ENCODE peak calls at places on chromosomes 7 and 10, in ten cellular contexts. A is fibroblast of mammary gland, I is foreskin fibroblast, H is endothelial cell, D is fibroblast of pulmonary artery, G is lower leg skin, O is IMR-90, J is progenitor cell of endocrine pancreas, B is prostate gland, Y is GM13977. X is an unnamed sample.

GRCh38 chr10:102615361-102615760 is 28.9 kb upstream of the TRIM8 start:
- DNase-seq in A (no peak), Y (no peak), H (peak; percentile 57), O (no peak), G (no peak), I (no peak), B (no peak), D (no peak), J (no peak), X (no peak)

GRCh38 chr7:77209479-77210139 is 10.0 kb upstream of the FGL2 start:
- DNase-seq in O (no peak), D (no peak), Y (no peak), H (no peak), J (no peak), G (no peak), A (no peak), I (no peak), B (no peak), X (no peak)

GRCh38 chr7:32256376-32256775 is 186.2 kb upstream of the PDE1C start:
- DNase-seq in B (no peak), D (no peak), I (no peak), J (no peak), Y (no peak), G (no peak), A (no peak), O (no peak), H (no peak), X (no peak)

GRCh38 chr7:69695998-69696657 is 97.9 kb downstream of the AUTS2 start:
- DNase-seq in B (no peak), H (no peak), D (no peak), I (no peak), J (no peak), Y (peak; percentile 54), O (no peak), A (no peak), G (no peak), X (no peak)

GRCh38 chr10:33661580-33662269 is 327.3 kb upstream of the NRP1 start:
- DNase-seq in J (no peak), B (peak; percentile 58), I (peak; percentile 96), D (peak; percentile 97), A (peak; percentile 60), O (no peak), H (peak; percentile 33), Y (no peak), G (peak; percentile 92), X (no peak)

GRCh38 chr10:21813944-21814343 is 189.6 kb downstream of the DNAJC1 start:
- DNase-seq in H (no peak), D (no peak), J (no peak), I (no peak), G (no peak), Y (no peak), O (no peak), B (no peak), A (no peak), X (no peak)

GRCh38 chr7:116740758-116741462 is 68.9 kb downstream of the MET start:
- DNase-seq in G (no peak), Y (no peak), D (no peak), O (no peak), A (peak; percentile 25), I (peak; percentile 18), J (no peak), H (no peak), B (no peak), X (no peak)

GRCh38 chr7:8176370-8177081 is 85.4 kb downstream of the ICA1 start:
- DNase-seq in O (no peak), G (no peak), I (no peak), A (no peak), H (no peak), D (no peak), Y (peak; percentile 38), B (no peak), J (no peak), X (peak; percentile 21)

GRCh38 chr7:131381069-131381838 is 53.6 kb downstream of the MKLN1 start:
- DNase-seq in J (no peak), I (peak; percentile 77), G (no peak), O (peak; percentile 78), D (peak; percentile 44), A (peak; percentile 79), B (no peak), Y (no peak), H (no peak), X (no peak)

GRCh38 chr10:21534611-21535493 is 820 bp downstream of the MLLT10 start:
- DNase-seq in O (peak; percentile 45), G (peak; percentile 94), D (peak; percentile 55), J (peak; percentile 34), A (peak; percentile 52), I (peak; percentile 66), H (peak; percentile 42), Y (peak; percentile 72), B (peak; percentile 54), X (peak; percentile 49)

GRCh38 chr7:100887955-100888481 is 1.5 kb downstream of the UFSP1 start:
- DNase-seq in G (no peak), H (no peak), I (peak; percentile 10), Y (peak; percentile 24), J (no peak), O (no peak), A (no peak), D (no peak), B (no peak), X (no peak)

GRCh38 chr7:76217942-76218566 is 16.4 kb downstream of the SRRM3 start:
- DNase-seq in H (no peak), I (no peak), Y (no peak), O (no peak), J (no peak), D (no peak), G (no peak), B (no peak), A (no peak), X (no peak)

GRCh38 chr7:7566651-7567611 is at the start of gene MIOS:
- DNase-seq in H (peak; percentile 86), G (peak; percentile 96), Y (peak; percentile 97), J (peak; percentile 91), D (peak; percentile 77), I (peak; percentile 92), O (peak; percentile 67), A (peak; percentile 79), B (peak; percentile 82), X (peak; percentile 85)

GRCh38 chr7:120986665-120987064 is 1.8 kb upstream of the CPED1 start:
- DNase-seq in J (no peak), G (no peak), I (no peak), Y (no peak), H (no peak), D (no peak), O (no peak), B (no peak), A (no peak), X (no peak)

GRCh38 chr10:120841522-120842189 is 9.5 kb upstream of the WDR11 start:
- DNase-seq in B (no peak), H (no peak), J (no peak), A (no peak), I (no peak), G (no peak), O (no peak), D (peak; percentile 23), Y (no peak), X (no peak)

GRCh38 chr7:151431281-151431767 is 8.6 kb downstream of the CRYGN start:
- DNase-seq in O (no peak), J (no peak), H (no peak), Y (no peak), I (no peak), A (no peak), D (no peak), B (no peak), G (no peak), X (no peak)

GRCh38 chr10:100742067-100742771 is 3.2 kb upstream of the PAX2 start:
- DNase-seq in H (no peak), B (no peak), Y (peak; percentile 38), D (no peak), J (no peak), G (no peak), A (no peak), O (no peak), I (no peak), X (no peak)

GRCh38 chr10:24292304-24293291 is 83.7 kb downstream of the KIAA1217 start:
- DNase-seq in O (no peak), H (no peak), B (no peak), I (no peak), J (no peak), G (no peak), D (no peak), Y (no peak), A (no peak), X (no peak)

GRCh38 chr10:74071151-74071550 is 73.2 kb downstream of the VCL start:
- DNase-seq in D (peak; percentile 82), B (no peak), I (peak; percentile 92), A (peak; percentile 78), O (peak; percentile 92), J (no peak), Y (no peak), G (no peak), H (no peak), X (no peak)

GRCh38 chr10:4708123-4708759 is 117.8 kb upstream of the AKR1E2 start:
- DNase-seq in J (no peak), H (peak; percentile 35), D (no peak), B (no peak), G (no peak), A (no peak), O (no peak), I (no peak), Y (no peak), X (no peak)
- TF ChIP-seq CTCF in J (peak; percentile 35), H (peak; percentile 69), D (peak; percentile 26), B (no peak), G (no peak), A (peak; percentile 35), O (no peak), I (peak; percentile 9), Y (peak; percentile 56), X (no peak)

GRCh38 chr10:43981696-43982095 is 333.0 kb upstream of the ZNF32 start:
- DNase-seq in I (no peak), B (no peak), D (no peak), G (no peak), H (no peak), O (no peak), A (no peak), Y (no peak), J (no peak), X (no peak)
- TF ChIP-seq CTCF in I (no peak), B (no peak), D (no peak), G (no peak), H (no peak), O (no peak), A (no peak), Y (no peak), J (no peak), X (no peak)

DNA sequence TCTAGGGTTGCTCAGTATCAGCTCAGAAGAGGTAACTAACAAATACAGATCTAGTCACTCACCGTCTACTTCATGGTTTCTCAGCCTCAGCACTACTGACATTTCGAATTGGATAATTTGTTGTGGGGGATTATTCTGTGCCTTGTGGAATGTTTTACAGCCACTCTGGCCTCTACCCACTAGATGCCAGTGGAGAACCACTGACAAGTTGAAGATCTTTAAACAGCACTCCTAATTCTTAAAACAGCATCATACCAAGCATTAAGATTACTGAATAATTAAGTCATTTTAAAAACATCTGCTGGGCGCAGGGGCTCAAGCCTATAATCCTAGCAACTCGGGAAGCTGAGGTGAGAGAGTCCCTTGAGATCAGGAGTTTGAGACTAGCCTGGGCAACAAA is 82.6 kb downstream of the UPF2 start:
- DNase-seq in J (no peak), G (no peak), D (no peak), Y (no peak), B (no peak), O (no peak), A (no peak), H (no peak), I (no peak), X (no peak)
- TF ChIP-seq CTCF in J (no peak), G (no peak), D (no peak), Y (no peak), B (no peak), O (no peak), A (no peak), H (no peak), I (no peak), X (no peak)

GRCh38 chr7:82740246-82740848 is 296.8 kb upstream of the CACNA2D1 start:
- DNase-seq in H (peak; percentile 68), A (peak; percentile 64), G (no peak), I (peak; percentile 83), Y (no peak), O (peak; percentile 72), J (peak; percentile 37), D (peak; percentile 72), B (no peak), X (no peak)
- TF ChIP-seq CTCF in H (peak; percentile 79), A (peak; percentile 88), G (no peak), I (peak; percentile 83), Y (peak; percentile 56), O (peak; percentile 78), J (peak; percentile 83), D (peak; percentile 87), B (peak; percentile 27), X (no peak)

X was measured in activated B cell treated with CpG ODN at 0.5 μM for 24 hours.